ENCODE peak calls at places on chromosomes 4 and X, in seven cellular contexts. Q is ovary, W is GM06990, E is AG10803, N is neuronal stem cell, K is K562, V is hepatocyte. B is an unnamed sample.

GRCh38 chr4:109945056-109945455 is 32.4 kb downstream of the EGF start:
- DNase-seq in Q (no peak), W (no peak), E (no peak), N (no peak), K (peak), V (no peak), B (no peak)

GRCh38 chrX:134315893-134316292 is 78.9 kb downstream of the CCDC160 start:
- DNase-seq in Q (no peak), W (no peak), E (no peak), N (no peak), K (peak), V (no peak), B (peak)

GRCh38 chr4:1831331-1831730 is 24.6 kb downstream of the LETM1 start:
- DNase-seq in Q (no peak), W (no peak), E (no peak), N (no peak), K (no peak), V (no peak), B (no peak)

GRCh38 chr4:143768007-143768591 is 67.6 kb upstream of the FREM3 start:
- DNase-seq in Q (no peak), W (no peak), E (peak), N (no peak), K (no peak), V (no peak), B (peak)

GRCh38 chr4:104677122-104677521 is 182.4 kb upstream of the CXXC4 start:
- DNase-seq in Q (no peak), W (no peak), E (no peak), N (peak), K (peak), V (peak), B (no peak)

GRCh38 chr4:37236165-37236564 is 8.4 kb upstream of the NWD2 start:
- DNase-seq in Q (no peak), W (no peak), E (no peak), N (no peak), K (no peak), V (no peak), B (no peak)

GRCh38 chr4:6942238-6942800 is 32.7 kb downstream of the TBC1D14 start:
- DNase-seq in Q (peak), W (no peak), E (peak), N (no peak), K (peak), V (peak), B (peak)

GRCh38 chrX:149903889-149904748 is 23.1 kb downstream of the MAGEA8 start:
- DNase-seq in Q (no peak), W (no peak), E (peak), N (no peak), K (peak), V (peak), B (peak)

GRCh38 chr4:174324725-174325124 is 41.0 kb downstream of the CEP44 start:
- DNase-seq in Q (no peak), W (no peak), E (peak), N (no peak), K (peak), V (no peak), B (peak)

GRCh38 chr4:94995684-94996394 is 238.1 kb downstream of the BMPR1B start:
- DNase-seq in Q (peak), W (no peak), E (peak), N (peak), K (no peak), V (peak), B (peak)

GRCh38 chr4:148369919-148370318 is 72.3 kb downstream of the NR3C2 start:
- DNase-seq in Q (no peak), W (no peak), E (no peak), N (no peak), K (no peak), V (no peak), B (no peak)

GRCh38 chr4:3248811-3249661 is at the start of gene MSANTD1:
- DNase-seq in Q (no peak), W (no peak), E (peak), N (no peak), K (no peak), V (peak), B (peak)

GRCh38 chr4:141455651-141456050 is 180.7 kb upstream of the IL15 start:
- DNase-seq in Q (no peak), W (no peak), E (peak), N (no peak), K (no peak), V (no peak), B (no peak)

GRCh38 chrX:40040686-40041461 is 56.9 kb downstream of the BCOR start:
- DNase-seq in Q (no peak), W (no peak), E (no peak), N (no peak), K (peak), V (no peak), B (no peak)

GRCh38 chr4:90025248-90025647 is 101.9 kb upstream of the CCSER1 start:
- DNase-seq in Q (no peak), W (no peak), E (no peak), N (no peak), K (no peak), V (peak), B (peak)

GRCh38 chr4:108592674-108592986 is 27.7 kb upstream of the RPL34 start:
- DNase-seq in Q (no peak), W (no peak), E (no peak), N (no peak), K (no peak), V (no peak), B (no peak)

GRCh38 chrX:130975947-130976346 is 72.9 kb upstream of the ENOX2 start:
- DNase-seq in Q (no peak), W (peak), E (peak), N (peak), K (peak), V (peak), B (peak)

GRCh38 chr4:90718926-90719325 is 591.7 kb downstream of the CCSER1 start:
- DNase-seq in Q (no peak), W (no peak), E (no peak), N (no peak), K (no peak), V (no peak), B (no peak)

DNA sequence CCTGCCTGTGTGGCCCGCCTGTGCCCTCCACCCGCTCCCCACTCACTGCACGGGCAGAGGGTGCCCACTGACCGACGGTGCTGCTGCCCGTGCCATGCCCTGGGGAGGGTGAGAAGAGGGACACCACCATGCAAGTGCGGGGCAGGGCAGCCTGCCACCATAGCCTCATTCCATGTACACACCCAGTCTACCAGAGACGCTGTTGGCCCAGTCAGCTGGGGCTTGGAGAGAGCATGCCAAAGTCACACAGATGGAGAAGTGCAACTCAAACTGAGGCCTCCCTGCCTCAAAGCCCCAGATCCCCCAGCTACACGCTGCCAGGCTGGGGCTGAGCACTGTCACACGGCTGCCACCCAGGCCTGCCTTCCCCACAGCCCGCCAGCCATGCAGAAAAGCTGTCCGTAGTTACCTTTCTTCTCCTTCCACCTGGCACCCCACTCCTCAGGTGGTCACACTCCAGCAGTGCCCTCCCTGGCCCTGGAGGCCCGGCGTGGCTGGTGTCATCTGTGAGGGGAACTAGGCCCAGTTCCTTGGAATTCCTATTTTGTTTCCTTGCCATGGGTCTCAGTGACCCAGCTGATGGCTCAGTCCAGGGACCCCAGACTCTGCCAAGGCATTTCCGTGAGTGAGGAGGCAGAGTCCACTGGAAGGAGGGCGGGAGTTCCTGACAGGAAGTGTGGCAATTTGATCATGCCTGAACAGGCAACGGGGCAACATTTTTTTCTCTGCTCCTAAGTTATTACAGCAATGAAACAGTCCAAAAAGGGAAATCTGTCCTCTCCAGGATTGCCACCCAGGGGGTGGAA is at the start of gene SLC2A9:
- DNase-seq in Q (no peak), W (no peak), E (peak), N (no peak), K (no peak), V (no peak), B (peak)
- H3K4me3 ChIP-seq in Q (no peak), W (no peak), E (peak), N (no peak), K (no peak), V (no peak), B (no peak)

GRCh38 chrX:148381603-148382002 is 118.8 kb upstream of the AFF2 start:
- DNase-seq in Q (no peak), W (no peak), E (no peak), N (no peak), K (no peak), V (no peak), B (no peak)
- H3K4me3 ChIP-seq in Q (no peak), W (peak), E (no peak), N (no peak), K (no peak), V (no peak), B (no peak)

DNA sequence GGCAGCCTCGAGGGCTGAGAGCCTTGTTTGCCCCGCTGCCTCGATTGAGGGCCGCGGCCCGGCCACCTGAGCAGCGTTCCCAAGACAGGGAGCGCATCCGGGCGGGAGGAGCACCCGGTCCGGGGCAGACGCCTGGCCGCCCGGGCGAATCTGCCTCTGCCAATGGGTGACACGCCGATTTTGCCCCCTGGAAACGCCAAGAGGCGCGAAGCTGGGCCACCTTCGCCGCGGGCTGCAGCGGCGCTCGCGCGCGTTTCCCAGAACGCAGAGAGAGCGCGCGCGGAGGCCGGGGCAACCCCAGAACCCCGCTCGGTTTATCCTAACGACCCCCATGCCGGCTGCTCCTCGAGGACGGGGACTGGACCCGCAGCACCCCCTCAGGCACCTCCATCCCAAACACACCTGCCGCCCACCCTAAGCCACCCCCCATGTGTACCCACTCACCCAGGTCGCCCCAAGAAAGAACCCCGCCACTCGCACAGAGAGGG is 576 bp downstream of the MAP7D2 start:
- DNase-seq in Q (no peak), W (no peak), E (no peak), N (no peak), K (no peak), V (no peak), B (no peak)
- H3K4me3 ChIP-seq in Q (peak), W (no peak), E (peak), N (peak), K (no peak), V (no peak), B (peak)

DNA sequence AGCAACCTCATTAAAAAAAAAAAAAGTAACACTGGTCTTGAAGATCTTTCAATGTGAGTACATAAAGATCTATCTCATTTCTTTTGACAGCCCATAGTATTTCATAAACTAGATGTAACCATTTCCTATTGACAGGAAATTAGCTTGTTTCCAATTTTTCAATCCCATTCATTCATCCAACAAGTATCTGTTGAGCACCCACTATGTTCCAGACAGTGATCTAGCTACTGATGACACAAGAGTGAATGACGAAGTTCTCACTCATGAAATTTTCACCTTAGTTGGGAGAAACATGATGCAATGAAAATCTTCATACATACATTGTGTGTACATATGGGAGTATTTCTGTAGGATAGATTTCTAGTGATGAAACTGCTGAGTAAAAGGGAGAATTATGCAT is 1.7 kb downstream of the CD38 start:
- DNase-seq in Q (no peak), W (no peak), E (no peak), N (no peak), K (no peak), V (no peak), B (no peak)
- H3K4me3 ChIP-seq in Q (peak), W (peak), E (peak), N (no peak), K (no peak), V (peak), B (no peak)